ENCODE peak calls at places on chromosomes 3 and 15, in five cellular contexts. M, V, U, S and N are unnamed samples. For H3K36me3, the result is how much of the 10 kb centered on the place peaks cover.

GRCh38 chr3:47910233-47910632 is 106.0 kb downstream of the MAP4 start:
- DNase-seq in U (no peak), M (no peak), V (no peak), S (no peak), N (no peak)

GRCh38 chr3:161266731-161267150 is 45.6 kb downstream of the NMD3 start:
- DNase-seq in M (no peak), S (no peak), U (no peak), V (no peak), N (no peak)

GRCh38 chr3:140859592-140860336 is 81.9 kb upstream of the SLC25A36 start:
- DNase-seq in S (no peak), U (no peak), V (no peak), M (peak), N (no peak)

GRCh38 chr3:185779461-185779860 is 45.4 kb downstream of the IGF2BP2 start:
- DNase-seq in M (no peak), U (no peak), V (no peak), S (no peak), N (no peak)

GRCh38 chr3:13866406-13866965 is 13.4 kb downstream of the WNT7A start:
- DNase-seq in U (no peak), S (no peak), V (no peak), M (no peak), N (no peak)

GRCh38 chr15:30992465-30992864 is 1.0 kb upstream of the MTMR10 start:
- DNase-seq in U (no peak), V (no peak), M (no peak), S (no peak), N (no peak)

GRCh38 chr15:58924326-58924725 is 9.2 kb downstream of the SLTM start:
- DNase-seq in M (no peak), S (no peak), U (no peak), V (no peak), N (no peak)

GRCh38 chr15:50825946-50826345 is 60.4 kb upstream of the SPPL2A start:
- DNase-seq in S (no peak), V (no peak), U (no peak), M (no peak), N (no peak)

GRCh38 chr15:58138106-58138505 is at the start of gene AQP9:
- DNase-seq in U (no peak), S (no peak), V (no peak), M (no peak), N (no peak)

GRCh38 chr3:122743581-122744120 is 50.0 kb downstream of the HSPBAP1 start:
- DNase-seq in M (no peak), V (no peak), S (no peak), U (no peak), N (no peak)

GRCh38 chr3:143597774-143598652 is 250.3 kb downstream of the SLC9A9 start:
- DNase-seq in V (no peak), S (no peak), U (no peak), M (no peak), N (no peak)

GRCh38 chr3:111303760-111304159 is 232.1 kb downstream of the NECTIN3 start:
- DNase-seq in M (no peak), S (no peak), V (no peak), U (no peak), N (no peak)

GRCh38 chr3:66115858-66116654 is 77.3 kb upstream of the MAGI1 start:
- DNase-seq in M (peak), S (no peak), U (peak), V (no peak), N (no peak)

GRCh38 chr15:34655198-34655770 is 71.8 kb upstream of the GOLGA8B start:
- DNase-seq in U (no peak), S (no peak), V (no peak), M (no peak), N (no peak)

GRCh38 chr3:71197841-71198565 is 385.5 kb downstream of the FOXP1 start:
- DNase-seq in U (no peak), M (no peak), S (no peak), V (no peak), N (no peak)

GRCh38 chr15:78859971-78860733 is 12.5 kb upstream of the MORF4L1 start:
- DNase-seq in V (peak), S (peak), U (peak), M (peak), N (peak)

GRCh38 chr3:4338751-4339150 is 35.6 kb downstream of the SETMAR start:
- DNase-seq in S (no peak), M (no peak), V (no peak), U (no peak), N (no peak)

DNA sequence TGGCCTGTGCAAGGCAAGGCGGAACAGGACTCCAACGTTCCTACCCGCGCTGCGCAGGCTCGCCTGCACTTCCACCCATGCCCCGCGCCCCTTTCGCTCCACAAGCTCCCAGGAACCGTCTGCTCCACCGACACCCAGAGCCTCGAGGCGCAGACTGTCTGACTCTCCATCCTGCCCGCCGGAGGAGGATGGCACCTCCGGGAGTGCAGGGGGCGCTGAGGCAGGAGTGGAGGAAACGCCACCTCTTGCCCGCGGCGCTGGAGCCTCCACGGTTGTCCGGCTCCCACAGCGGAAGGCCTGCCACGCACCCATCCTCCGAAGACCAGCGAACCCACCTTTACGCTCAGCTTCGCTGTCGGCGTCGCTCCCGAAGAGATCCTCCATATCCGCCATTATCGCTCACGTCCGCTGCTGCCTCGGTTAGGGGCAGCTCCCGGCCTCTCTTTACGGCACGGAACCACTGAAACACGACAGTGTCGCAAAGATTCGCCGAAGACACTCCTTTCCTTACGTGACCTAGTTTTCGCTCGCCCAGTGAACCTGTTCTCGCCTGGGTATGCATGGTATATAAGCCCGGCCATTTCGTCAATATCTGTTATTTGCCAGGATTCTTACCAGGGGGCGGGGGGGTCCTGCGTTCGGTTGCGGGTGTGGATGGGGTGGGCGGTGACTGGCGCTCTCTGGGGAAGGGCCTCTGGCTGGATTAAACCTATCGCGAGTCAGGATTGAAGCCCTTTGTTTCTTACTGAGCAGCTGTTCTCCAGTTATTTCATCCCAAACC is at the start of gene LEO1:
- DNase-seq in M (peak), U (peak), V (peak), S (peak), N (peak)
- TF ChIP-seq CTCF in M (peak), U (peak), V (peak), S (peak), N (peak)

GRCh38 chr3:12393894-12394293 is 90.4 kb upstream of the TSEN2 start:
- DNase-seq in S (no peak), U (no peak), V (no peak), M (no peak), N (no peak)
- H3K36me3 ChIP-seq in S (under half), U (under half), V (under half), M (under half), N (under half)

DNA sequence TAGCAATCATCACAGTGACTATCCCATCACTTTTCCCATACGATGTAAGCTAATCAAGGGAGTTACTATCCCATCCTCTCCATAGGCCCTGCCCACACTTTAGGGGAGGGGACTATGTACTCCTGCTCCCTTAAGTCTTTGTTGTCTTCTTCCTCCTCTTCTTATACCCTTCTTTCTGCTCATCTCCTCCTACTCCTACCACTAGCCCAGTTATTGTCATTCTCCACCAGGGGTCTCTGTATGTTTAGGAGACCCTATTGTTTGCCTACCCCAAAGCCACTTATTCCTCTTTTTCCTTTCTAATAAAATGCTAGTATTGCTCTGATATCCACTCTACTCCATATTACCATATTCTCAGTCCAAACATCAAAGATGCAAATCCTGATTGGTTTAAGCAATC is 27.8 kb downstream of the STAC start:
- DNase-seq in M (peak), V (no peak), U (no peak), S (no peak), N (no peak)
- TF ChIP-seq CTCF in M (peak), V (peak), U (no peak), S (peak), N (peak)

GRCh38 chr15:64137226-64137833 is 14.2 kb upstream of the SNX22 start:
- DNase-seq in U (no peak), M (no peak), S (no peak), V (no peak), N (no peak)
- H3K36me3 ChIP-seq in U (half or more), M (under half), S (half or more), V (under half), N (under half)

DNA sequence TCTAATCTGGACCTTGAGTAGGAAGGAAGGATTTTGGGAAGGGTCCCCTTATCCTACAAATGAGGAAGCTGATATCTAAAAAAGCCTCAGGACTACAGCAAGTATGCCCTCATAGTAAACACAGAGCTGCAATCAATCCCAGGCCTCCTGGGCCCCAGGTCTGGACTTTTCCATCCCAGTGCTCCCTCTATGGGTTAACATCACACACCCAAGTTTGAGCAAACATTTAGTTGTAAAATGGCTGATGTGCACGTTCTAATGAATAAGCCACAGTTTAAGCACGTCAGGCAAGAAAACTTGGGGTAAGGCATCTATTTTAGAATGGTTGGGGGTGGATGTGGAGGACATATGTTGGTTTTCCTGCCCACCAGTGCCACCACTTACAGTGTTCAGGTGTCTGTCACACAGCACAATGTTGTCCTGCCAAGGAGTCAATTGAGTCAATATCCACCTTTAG is 44.3 kb upstream of the UBE2E1 start:
- DNase-seq in V (peak), M (peak), S (peak), U (no peak), N (peak)
- TF ChIP-seq CTCF in V (peak), M (peak), S (peak), U (no peak), N (peak)

DNA sequence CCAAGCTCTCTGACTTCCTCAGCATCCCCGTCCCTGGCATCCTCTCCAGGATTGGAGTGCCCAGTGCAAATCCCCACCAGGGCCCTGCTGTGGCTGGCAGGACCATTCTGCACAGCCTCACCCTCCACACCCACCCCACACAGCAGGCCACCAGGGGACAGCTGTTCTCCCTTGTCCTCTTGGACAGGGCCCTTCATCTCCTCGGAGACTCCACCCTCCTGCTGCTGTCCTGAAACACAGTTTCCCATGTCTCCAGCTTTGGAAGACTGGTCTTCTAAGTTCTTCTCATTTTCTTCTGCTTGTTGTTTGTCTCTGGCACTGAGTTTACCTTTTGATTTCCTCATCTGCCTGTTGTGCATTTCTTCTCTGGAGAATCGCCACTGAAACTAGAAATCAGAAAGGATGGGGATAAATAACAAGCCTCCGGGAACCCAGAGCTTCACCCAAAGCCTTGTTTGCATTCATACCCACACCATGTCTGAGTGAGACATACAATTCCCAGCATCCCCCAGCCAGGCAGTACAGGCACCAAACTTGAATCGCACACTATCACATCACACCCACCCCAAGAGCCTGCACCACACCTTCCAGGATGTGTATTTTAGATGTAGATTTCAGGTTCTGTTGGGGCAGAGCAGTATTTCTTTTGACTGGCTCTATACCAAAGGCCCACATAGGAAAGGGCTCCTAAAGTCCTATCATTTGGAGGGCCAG is 52.0 kb downstream of the OXNAD1 start:
- DNase-seq in S (no peak), V (no peak), M (no peak), U (no peak), N (no peak)
- H3K36me3 ChIP-seq in S (under half), V (under half), M (under half), U (under half), N (under half)

GRCh38 chr3:128929364-128929763 is 49.9 kb downstream of the ACAD9 start:
- DNase-seq in U (no peak), V (no peak), M (no peak), S (no peak), N (no peak)

GRCh38 chr3:128922804-128923459 is 43.5 kb downstream of the ACAD9 start:
- DNase-seq in U (no peak), V (no peak), M (no peak), S (no peak), N (no peak)

GRCh38 chr3:128919988-128920387 is 40.6 kb downstream of the ACAD9 start:
- DNase-seq in V (no peak), U (no peak), M (no peak), S (no peak), N (no peak)

GRCh38 chr3:128923607-128924385 is 44.4 kb downstream of the ACAD9 start:
- DNase-seq in U (no peak), S (no peak), M (no peak), V (no peak), N (no peak)
- TF ChIP-seq CTCF in U (no peak), S (no peak), M (no peak), V (no peak), N (no peak)

DNA sequence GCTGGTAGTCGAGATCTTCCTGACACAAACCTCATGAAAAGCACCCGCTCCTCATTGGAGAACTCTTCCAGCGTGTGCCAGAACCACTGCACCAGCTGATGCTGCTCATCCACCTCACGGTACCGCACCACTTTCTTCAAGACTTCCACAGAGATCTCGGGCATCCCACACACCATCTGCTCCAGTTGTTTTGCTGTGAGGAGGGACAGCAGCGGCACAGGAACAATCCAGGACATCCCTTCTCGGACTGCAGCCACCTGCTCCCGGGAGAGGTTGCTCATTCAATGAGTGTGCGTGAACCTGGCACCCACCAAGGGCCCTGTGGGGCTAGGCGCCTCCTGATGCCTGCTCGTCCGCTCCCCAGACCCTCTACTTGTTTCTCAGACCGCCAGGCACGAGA is 15.1 kb downstream of the FBXL22 start:
- DNase-seq in S (no peak), U (no peak), V (no peak), M (no peak), N (no peak)
- H3K36me3 ChIP-seq in S (under half), U (under half), V (under half), M (under half), N (under half)